ENCODE peak calls at places on chromosomes 4 and X, in seven cellular contexts. J is neuronal stem cell, F is fibroblast of mammary gland, W is SJCRH30, R is EL, A is NCI-H524, G is non-pigmented ciliary epithelial cell. M is an unnamed sample.

GRCh38 chr4:108683479-108683878 is 33.1 kb downstream of the OSTC start:
- DNase-seq in F (peak), J (no peak), A (peak), W (peak), G (no peak), R (peak), M (peak)

GRCh38 chr4:154660052-154660451 is 47.6 kb upstream of the FGG start:
- DNase-seq in J (no peak), R (no peak), W (no peak), F (peak), A (no peak), G (no peak), M (peak)

GRCh38 chrX:125090046-125090445 is 229.6 kb upstream of the TEX13C start:
- DNase-seq in W (no peak), F (no peak), J (no peak), A (no peak), G (no peak), R (no peak), M (peak)

GRCh38 chrX:34401411-34401810 is 255.7 kb downstream of the TMEM47 start:
- DNase-seq in R (no peak), J (no peak), A (no peak), W (no peak), G (no peak), F (peak), M (no peak)

GRCh38 chrX:38800981-38801845 is at the start of gene MID1IP1:
- DNase-seq in G (no peak), F (peak), W (peak), J (peak), A (peak), R (peak), M (peak)

GRCh38 chrX:133523094-133523493 is 107.8 kb upstream of the GPC4 start:
- DNase-seq in G (no peak), R (no peak), F (peak), J (no peak), W (no peak), A (no peak), M (no peak)

GRCh38 chr4:146368209-146368608 is 153.5 kb downstream of the SLC10A7 start:
- DNase-seq in R (no peak), W (peak), A (no peak), G (no peak), J (no peak), F (peak), M (no peak)

GRCh38 chr4:142845293-142846070 is 619 bp downstream of the INPP4B start:
- DNase-seq in A (peak), R (no peak), W (peak), F (no peak), G (no peak), J (peak), M (peak)

GRCh38 chr4:5788144-5788543 is 77.1 kb downstream of the EVC start:
- DNase-seq in R (no peak), W (no peak), F (no peak), A (no peak), J (no peak), G (no peak), M (no peak)

GRCh38 chrX:8849945-8850344 is 48.8 kb upstream of the FAM9A start:
- DNase-seq in A (peak), J (no peak), R (no peak), F (no peak), G (no peak), W (no peak), M (no peak)

GRCh38 chr4:13543648-13544555 is at the start of gene NKX3-2:
- DNase-seq in F (no peak), G (no peak), W (peak), R (peak), J (no peak), A (peak), M (no peak)

GRCh38 chrX:153533041-153533565 is 15.7 kb downstream of the ATP2B3 start:
- DNase-seq in A (peak), G (no peak), F (peak), W (peak), R (no peak), J (no peak), M (peak)

GRCh38 chr4:6613676-6614651 is 26.5 kb upstream of the MRFAP1 start:
- DNase-seq in G (no peak), W (no peak), R (no peak), F (no peak), A (no peak), J (no peak), M (no peak)

GRCh38 chrX:101415180-101416130 is 7.4 kb downstream of the HNRNPH2 start:
- DNase-seq in R (peak), G (no peak), J (peak), F (peak), A (peak), W (peak), M (peak)

GRCh38 chr4:114597410-114598115 is 1.0 kb upstream of the UGT8 start:
- DNase-seq in R (no peak), J (peak), A (no peak), F (no peak), W (peak), G (no peak), M (no peak)

GRCh38 chrX:136147320-136147901 is at the start of gene FHL1:
- DNase-seq in R (peak), G (no peak), J (peak), A (peak), F (no peak), W (peak), M (peak)

GRCh38 chrX:105876658-105877057 is 54.3 kb downstream of the NRK start:
- DNase-seq in J (peak), W (no peak), R (no peak), A (peak), F (peak), G (no peak), M (peak)

GRCh38 chr4:90126805-90127204 is 389 bp upstream of the CCSER1 start:
- DNase-seq in R (no peak), G (no peak), A (no peak), W (no peak), F (no peak), J (no peak), M (no peak)

GRCh38 chrX:1450381-1451161 is 2.1 kb downstream of the ASMTL start:
- DNase-seq in G (no peak), F (no peak), J (no peak), R (no peak), W (no peak), A (no peak), M (no peak)

GRCh38 chr4:81650871-81651270 is 179.2 kb upstream of the RASGEF1B start:
- DNase-seq in W (no peak), G (no peak), R (no peak), F (no peak), J (no peak), A (no peak), M (no peak)

GRCh38 chr4:42460043-42460442 is 62.8 kb downstream of the SHISA3 start:
- DNase-seq in G (no peak), J (no peak), A (no peak), R (no peak), F (no peak), W (no peak), M (no peak)

M was measured in iris pigment epithelial cell.